ENCODE peak calls at places on chromosomes 13 and 19, in eight cellular contexts. Y is K562, B is GM23338, I is Panc1, L is HCT116, Q is SK-N-SH, G is HepG2, O is GM12878. T is an unnamed sample.

GRCh38 chr13:98470920-98471319 is 106.0 kb downstream of the STK24 start:
- DNase-seq in Y (no peak), B (no peak), I (no peak), L (no peak), Q (no peak), G (no peak), O (no peak), T (no peak)

GRCh38 chr19:3773814-3774515 is 1.9 kb upstream of the RAX2 start:
- DNase-seq in Y (no peak), B (no peak), I (no peak), L (no peak), Q (no peak), G (no peak), O (no peak), T (no peak)

GRCh38 chr19:35045667-35046300 is 4.3 kb downstream of the HPN start:
- DNase-seq in Y (peak), B (peak), I (no peak), L (no peak), Q (peak), G (no peak), O (peak), T (peak)

GRCh38 chr19:6042776-6043726 is 65.1 kb upstream of the RANBP3 start:
- DNase-seq in Y (no peak), B (no peak), I (no peak), L (no peak), Q (no peak), G (no peak), O (no peak), T (no peak)

GRCh38 chr19:36067681-36068080 is 13.0 kb downstream of the WDR62 start:
- DNase-seq in Y (no peak), B (no peak), I (no peak), L (no peak), Q (no peak), G (no peak), O (no peak), T (no peak)

GRCh38 chr19:50003810-50004419 is 21.3 kb downstream of the VRK3 start:
- DNase-seq in Y (peak), B (no peak), I (peak), L (peak), Q (no peak), G (no peak), O (peak), T (peak)

GRCh38 chr13:41746259-41746658 is 214.7 kb downstream of the VWA8 start:
- DNase-seq in Y (no peak), B (no peak), I (no peak), L (peak), Q (no peak), G (no peak), O (no peak), T (no peak)

GRCh38 chr13:113820813-113821651 is 42.8 kb downstream of the GAS6 start:
- DNase-seq in Y (peak), B (no peak), I (no peak), L (no peak), Q (peak), G (no peak), O (no peak), T (no peak)

GRCh38 chr13:31987535-31988170 is 43.9 kb upstream of the FRY start:
- DNase-seq in Y (no peak), B (no peak), I (no peak), L (no peak), Q (no peak), G (no peak), O (no peak), T (peak)

GRCh38 chr13:61414686-61415664 is 674 bp downstream of the PCDH20 start:
- DNase-seq in Y (no peak), B (peak), I (no peak), L (no peak), Q (peak), G (peak), O (no peak), T (peak)

GRCh38 chr13:36965767-36966166 is 33.4 kb downstream of the ALG5 start:
- DNase-seq in Y (no peak), B (no peak), I (no peak), L (peak), Q (no peak), G (no peak), O (no peak), T (no peak)

GRCh38 chr13:93559718-93560117 is 333.1 kb downstream of the GPC6 start:
- DNase-seq in Y (no peak), B (no peak), I (peak), L (no peak), Q (no peak), G (no peak), O (no peak), T (no peak)

GRCh38 chr19:17933414-17934129 is 757 bp downstream of the CCDC124 start:
- DNase-seq in Y (no peak), B (peak), I (no peak), L (no peak), Q (no peak), G (peak), O (no peak), T (no peak)

GRCh38 chr13:99501952-99502310 is 659 bp downstream of the TM9SF2 start:
- DNase-seq in Y (peak), B (peak), I (no peak), L (no peak), Q (no peak), G (no peak), O (no peak), T (no peak)

GRCh38 chr13:60494296-60494695 is 97.3 kb downstream of the TDRD3 start:
- DNase-seq in Y (no peak), B (peak), I (no peak), L (no peak), Q (no peak), G (no peak), O (no peak), T (no peak)

DNA sequence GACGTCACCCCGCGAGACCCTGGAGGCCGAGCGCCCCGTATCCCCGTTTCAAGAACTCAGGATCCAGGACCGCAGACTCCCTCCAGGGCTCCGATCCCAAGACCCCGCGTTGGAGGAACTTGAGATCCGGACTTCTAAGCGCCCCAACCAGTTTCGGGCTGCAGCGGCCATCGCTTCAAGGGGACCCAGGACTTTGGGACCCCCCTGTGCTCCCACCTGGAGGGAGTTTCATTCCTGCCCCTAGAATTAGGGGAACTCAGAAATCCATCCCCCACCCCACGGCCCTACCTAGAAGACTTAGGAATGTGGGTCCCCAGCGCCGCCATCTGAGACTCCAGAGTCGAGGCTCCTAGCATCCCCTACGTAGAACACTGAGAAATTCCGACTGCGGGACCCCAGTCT is 399 bp downstream of the PLEKHG2 start:
- DNase-seq in Y (no peak), B (peak), I (no peak), L (no peak), Q (no peak), G (no peak), O (no peak), T (no peak)
- TF ChIP-seq CTCF in Y (no peak), B (no peak), I (no peak), L (peak), Q (peak), G (no peak), O (no peak), T (peak)

DNA sequence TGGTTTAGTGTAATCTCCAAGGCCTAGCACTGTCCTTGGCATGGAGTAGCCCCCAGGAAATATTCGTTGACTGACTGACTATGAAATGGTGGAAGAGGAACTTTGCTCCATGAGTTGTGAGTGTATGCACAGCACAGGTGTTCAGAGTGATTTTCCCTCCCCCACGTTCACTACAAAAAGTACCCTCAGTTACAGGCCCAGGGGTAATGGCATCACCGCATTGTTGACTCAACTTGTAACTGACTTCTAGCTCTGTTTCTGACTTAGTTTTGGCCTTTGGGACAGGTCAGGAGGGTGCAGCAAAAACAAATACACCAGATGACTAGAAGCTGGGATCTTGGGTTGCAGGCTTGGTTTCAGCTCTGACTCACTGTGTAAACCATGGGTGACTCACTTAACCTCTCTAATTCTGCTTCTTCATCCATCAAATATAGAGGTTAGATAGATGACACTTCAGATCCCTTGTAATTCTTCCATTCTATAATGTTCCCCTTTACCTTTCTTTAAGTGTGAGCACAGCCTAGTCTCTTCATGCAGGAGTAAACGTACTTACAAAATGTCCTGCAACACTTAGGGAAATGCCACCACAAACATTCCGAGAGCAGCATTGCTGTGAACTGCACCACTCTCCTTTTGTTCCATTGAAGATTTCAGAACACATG is 229.8 kb downstream of the KCNRG start:
- DNase-seq in Y (peak), B (no peak), I (peak), L (peak), Q (no peak), G (peak), O (peak), T (no peak)
- TF ChIP-seq POLR2AphosphoS5 in Y (no peak), B (no peak), I (peak), L (no peak), Q (peak), G (no peak), O (no peak), T (no peak)

DNA sequence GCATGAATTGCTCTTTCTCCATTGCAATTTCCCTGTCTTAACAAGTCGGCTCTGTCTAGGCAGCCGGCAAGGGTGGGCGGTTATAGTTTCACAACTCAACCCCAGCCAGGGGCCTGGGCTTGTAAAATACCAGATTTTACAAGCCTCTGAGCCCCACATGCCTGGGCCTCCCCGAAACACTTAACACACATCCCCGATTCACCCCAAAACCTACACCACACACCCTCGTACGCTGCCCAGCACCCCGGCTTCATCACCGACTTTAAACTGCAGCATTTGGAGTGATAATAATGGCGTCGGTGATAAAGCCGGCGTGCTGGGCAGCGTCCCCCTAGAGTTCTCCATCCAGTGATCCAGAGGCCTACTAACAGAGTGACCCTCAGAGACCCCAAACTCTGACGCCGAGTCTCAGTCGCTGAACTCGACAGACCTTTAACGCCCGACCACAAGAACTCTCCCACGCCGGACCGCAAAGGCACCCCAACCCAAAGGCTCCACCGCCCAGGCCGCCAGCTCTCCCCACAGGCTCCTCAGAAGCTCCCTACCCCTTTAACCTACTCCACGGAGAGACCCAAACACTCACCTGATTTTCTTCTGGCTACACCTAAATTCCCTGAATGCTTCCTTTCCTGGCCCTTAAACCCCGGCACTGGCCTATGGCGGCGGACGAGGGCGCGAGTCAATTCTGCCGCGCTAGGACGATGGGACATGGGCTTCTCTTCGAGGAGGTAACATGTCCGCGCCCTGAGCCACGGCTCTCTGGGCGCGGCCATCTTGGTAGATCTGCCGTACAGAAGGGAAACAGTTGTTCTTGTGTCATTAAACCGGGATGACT is at the start of gene ZNF649:
- DNase-seq in Y (peak), B (peak), I (peak), L (peak), Q (peak), G (peak), O (peak), T (peak)
- TF ChIP-seq REST in Y (no peak), B (no peak), I (no peak), L (no peak), Q (no peak), G (no peak), O (no peak), T (no peak)

GRCh38 chr13:80334582-80335260 is 6.2 kb downstream of the SPRY2 start:
- DNase-seq in Y (no peak), B (no peak), I (no peak), L (no peak), Q (no peak), G (no peak), O (no peak), T (no peak)
- TF ChIP-seq CTCF in Y (no peak), B (no peak), I (no peak), L (no peak), Q (peak), G (no peak), O (no peak), T (no peak)

GRCh38 chr19:14028901-14029300 is 953 bp downstream of the RLN3 start:
- DNase-seq in Y (no peak), B (no peak), I (no peak), L (no peak), Q (peak), G (no peak), O (no peak), T (no peak)

GRCh38 chr19:14033946-14034345 is 2.4 kb downstream of the IL27RA start:
- DNase-seq in Y (no peak), B (no peak), I (no peak), L (no peak), Q (no peak), G (no peak), O (no peak), T (no peak)

GRCh38 chr19:14030997-14031718 is 404 bp upstream of the IL27RA start:
- DNase-seq in Y (no peak), B (peak), I (no peak), L (no peak), Q (peak), G (no peak), O (no peak), T (no peak)

GRCh38 chr19:14035706-14036105 is 4.1 kb downstream of the IL27RA start:
- DNase-seq in Y (no peak), B (no peak), I (no peak), L (no peak), Q (no peak), G (no peak), O (no peak), T (no peak)

GRCh38 chr19:14031719-14032480 is at the start of gene IL27RA:
- DNase-seq in Y (peak), B (peak), I (no peak), L (no peak), Q (peak), G (peak), O (peak), T (peak)
- TF ChIP-seq POLR2AphosphoS5 in Y (no peak), B (peak), I (no peak), L (peak), Q (no peak), G (no peak), O (peak), T (no peak)

DNA sequence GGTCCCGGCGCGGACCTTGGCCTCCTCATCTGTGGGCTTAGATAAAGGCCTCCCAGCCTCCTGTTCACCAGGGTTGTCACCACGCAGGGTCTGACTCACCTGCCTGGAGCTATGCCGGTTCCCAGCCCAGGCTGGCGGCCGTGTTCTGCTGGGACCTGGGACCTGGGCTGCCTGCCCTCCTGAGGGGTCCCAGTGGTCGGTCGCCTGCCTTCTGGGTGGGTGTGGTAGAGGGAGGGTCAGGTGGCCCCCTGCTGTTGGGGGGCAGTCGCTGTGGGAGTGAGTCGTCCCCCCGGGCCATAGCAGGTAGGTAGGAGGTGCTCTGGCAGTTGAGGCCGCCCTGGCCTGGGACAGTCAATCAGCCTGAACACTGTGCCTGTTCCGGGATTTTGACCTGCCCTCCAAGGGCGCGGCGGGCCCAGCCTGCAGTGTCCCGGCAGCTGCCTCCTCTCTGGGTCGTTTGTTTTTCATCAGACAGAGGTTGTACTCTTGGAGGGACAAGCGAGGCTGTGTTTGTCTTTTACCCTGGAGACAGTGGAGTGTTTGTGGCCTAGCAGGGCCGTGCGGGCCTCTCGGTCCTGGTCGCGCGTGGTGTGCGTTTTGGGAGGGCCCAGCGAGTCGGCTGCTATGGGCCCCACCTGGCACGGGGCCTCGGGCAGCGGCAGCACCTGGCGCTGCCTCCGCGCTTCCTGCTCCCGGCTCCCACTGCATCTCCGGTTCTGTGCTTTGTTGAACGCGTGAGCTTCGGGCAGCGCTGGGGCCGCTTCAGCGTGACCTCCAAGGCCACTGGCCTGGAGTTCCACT is 2.6 kb downstream of the ADAT3 start:
- DNase-seq in Y (peak), B (no peak), I (no peak), L (no peak), Q (no peak), G (peak), O (no peak), T (no peak)
- TF ChIP-seq REST in Y (no peak), B (no peak), I (no peak), L (no peak), Q (no peak), G (no peak), O (no peak), T (no peak)

GRCh38 chr19:16527971-16528521 is 14.2 kb downstream of the CHERP start:
- DNase-seq in Y (peak), B (peak), I (no peak), L (no peak), Q (peak), G (no peak), O (no peak), T (no peak)
- TF ChIP-seq CTCF in Y (peak), B (peak), I (no peak), L (peak), Q (peak), G (peak), O (peak), T (peak)

GRCh38 chr19:48556825-48557224 is 4.9 kb downstream of the SULT2B1 start:
- DNase-seq in Y (no peak), B (no peak), I (no peak), L (no peak), Q (no peak), G (no peak), O (no peak), T (no peak)

GRCh38 chr19:48560095-48560530 is 8.1 kb downstream of the SULT2B1 start:
- DNase-seq in Y (peak), B (peak), I (no peak), L (no peak), Q (no peak), G (peak), O (no peak), T (no peak)

GRCh38 chr19:48561412-48561811 is 9.4 kb downstream of the SULT2B1 start:
- DNase-seq in Y (no peak), B (no peak), I (no peak), L (no peak), Q (peak), G (no peak), O (no peak), T (no peak)

GRCh38 chr19:48556163-48556562 is 4.2 kb downstream of the SULT2B1 start:
- DNase-seq in Y (no peak), B (peak), I (no peak), L (no peak), Q (no peak), G (peak), O (no peak), T (no peak)

GRCh38 chr19:48558018-48558684 is 6.2 kb downstream of the SULT2B1 start:
- DNase-seq in Y (peak), B (peak), I (no peak), L (peak), Q (no peak), G (peak), O (no peak), T (peak)
- TF ChIP-seq POLR2AphosphoS5 in Y (no peak), B (peak), I (no peak), L (peak), Q (no peak), G (no peak), O (no peak), T (no peak)

GRCh38 chr19:29383696-29384095 is 142.1 kb upstream of the VSTM2B start:
- DNase-seq in Y (no peak), B (no peak), I (no peak), L (no peak), Q (no peak), G (no peak), O (no peak), T (no peak)

GRCh38 chr19:29387586-29387985 is 138.2 kb upstream of the VSTM2B start:
- DNase-seq in Y (no peak), B (no peak), I (no peak), L (no peak), Q (no peak), G (no peak), O (no peak), T (no peak)

GRCh38 chr19:29381353-29382203 is 144.2 kb upstream of the VSTM2B start:
- DNase-seq in Y (no peak), B (no peak), I (no peak), L (no peak), Q (no peak), G (no peak), O (no peak), T (no peak)

GRCh38 chr19:29385191-29385795 is 140.5 kb upstream of the VSTM2B start:
- DNase-seq in Y (no peak), B (no peak), I (no peak), L (no peak), Q (no peak), G (no peak), O (no peak), T (no peak)

DNA sequence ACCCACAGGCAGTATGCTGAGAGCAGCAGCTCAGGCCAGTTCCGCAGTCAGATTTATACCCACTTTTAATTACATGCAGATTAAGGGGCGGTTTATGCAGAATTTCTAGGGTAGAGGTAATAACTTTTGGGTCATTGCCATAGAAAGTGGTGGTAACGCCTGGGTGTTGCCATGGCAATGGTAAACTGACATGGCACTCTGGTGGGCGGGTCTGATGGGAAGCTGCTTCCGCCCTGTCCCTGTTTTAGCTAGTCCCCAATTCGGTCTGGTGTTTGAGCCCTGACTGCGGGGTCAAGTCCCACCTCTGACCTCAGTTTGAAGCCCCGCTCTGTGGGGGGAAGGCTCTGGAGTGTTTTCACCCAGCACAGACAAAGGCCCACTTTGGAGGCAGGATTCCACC is 141.1 kb upstream of the VSTM2B start:
- DNase-seq in Y (no peak), B (peak), I (no peak), L (no peak), Q (no peak), G (no peak), O (no peak), T (no peak)
- TF ChIP-seq REST in Y (no peak), B (no peak), I (no peak), L (no peak), Q (no peak), G (no peak), O (no peak), T (no peak)

GRCh38 chr13:27622102-27622820 is 569 bp downstream of the POLR1D start:
- DNase-seq in Y (no peak), B (no peak), I (no peak), L (no peak), Q (peak), G (peak), O (no peak), T (no peak)
- TF ChIP-seq CTCF in Y (no peak), B (no peak), I (no peak), L (peak), Q (peak), G (no peak), O (no peak), T (no peak)